ENCODE peak calls at places on chromosomes 3 and 15, in four cellular contexts. Y, I, R and B are unnamed samples.

GRCh38 chr3:37819591-37819990 is 42.1 kb upstream of the CTDSPL start:
- DNase-seq in Y (no peak), I (no peak), R (no peak), B (no peak)

GRCh38 chr3:179416681-179417080 is 34.6 kb downstream of the GNB4 start:
- DNase-seq in Y (no peak), I (no peak), R (no peak), B (no peak)

GRCh38 chr3:2303567-2303966 is 204.9 kb downstream of the CNTN4 start:
- DNase-seq in Y (no peak), I (peak; percentile 17), R (no peak), B (peak; percentile 45)

GRCh38 chr3:164222200-164222599 is 856.1 kb downstream of the SI start:
- DNase-seq in Y (no peak), I (no peak), R (no peak), B (no peak)

GRCh38 chr3:23404241-23404640 is 201.1 kb downstream of the UBE2E2 start:
- DNase-seq in Y (no peak), I (no peak), R (peak; percentile 7), B (no peak)

GRCh38 chr15:64247906-64248541 is 85.2 kb upstream of the PPIB start:
- DNase-seq in Y (no peak), I (peak; percentile 59), R (peak; percentile 91), B (peak; percentile 11)

GRCh38 chr15:28960979-28961378 is 75.2 kb downstream of the APBA2 start:
- DNase-seq in Y (peak; percentile 78), I (no peak), R (peak; percentile 96), B (no peak)

GRCh38 chr3:21894459-21895083 is 143.6 kb upstream of the ZNF385D start:
- DNase-seq in Y (no peak), I (peak; percentile 19), R (peak; percentile 27), B (peak; percentile 11)

GRCh38 chr3:26312826-26313225 is 309.7 kb upstream of the LRRC3B start:
- DNase-seq in Y (no peak), I (no peak), R (no peak), B (no peak)

GRCh38 chr3:17974206-17974841 is 231.9 kb upstream of the TBC1D5 start:
- DNase-seq in Y (no peak), I (no peak), R (peak; percentile 15), B (no peak)

GRCh38 chr15:67177750-67178149 is 76.7 kb downstream of the AAGAB start:
- DNase-seq in Y (no peak), I (peak; percentile 35), R (peak; percentile 61), B (no peak)

GRCh38 chr3:186220365-186220764 is 111.5 kb upstream of the ETV5 start:
- DNase-seq in Y (no peak), I (no peak), R (peak; percentile 61), B (no peak)

GRCh38 chr15:67196672-67197363 is 57.6 kb downstream of the AAGAB start:
- DNase-seq in Y (no peak), I (no peak), R (peak; percentile 84), B (no peak)

GRCh38 chr15:33135355-33135781 is 59.1 kb downstream of the FMN1 start:
- DNase-seq in Y (no peak), I (no peak), R (no peak), B (no peak)

GRCh38 chr3:78765671-78766485 is 1001.9 kb downstream of the ROBO1 start:
- DNase-seq in Y (no peak), I (no peak), R (no peak), B (no peak)

GRCh38 chr15:100596792-100597191 is 5.2 kb downstream of the LINS1 start:
- DNase-seq in Y (no peak), I (peak; percentile 95), R (no peak), B (no peak)

GRCh38 chr3:121748638-121749275 is 784 bp downstream of the GOLGB1 start:
- DNase-seq in Y (no peak), I (no peak), R (peak; percentile 65), B (peak; percentile 68)

GRCh38 chr3:48318831-48319512 is 14.5 kb downstream of the SPINK8 start:
- DNase-seq in Y (no peak), I (no peak), R (no peak), B (no peak)

GRCh38 chr3:33790091-33790490 is 8.3 kb upstream of the PDCD6IP start:
- DNase-seq in Y (no peak), I (no peak), R (peak; percentile 33), B (no peak)

GRCh38 chr3:44265815-44266214 is 24.1 kb downstream of the TOPAZ1 start:
- DNase-seq in Y (no peak), I (peak; percentile 8), R (no peak), B (no peak)

GRCh38 chr3:160225181-160226025 is at the start of gene C3orf80:
- DNase-seq in Y (peak; percentile 94), I (peak; percentile 83), R (peak; percentile 67), B (peak; percentile 87)

GRCh38 chr15:69119016-69119415 is 41.4 kb upstream of the GLCE start:
- DNase-seq in Y (no peak), I (no peak), R (no peak), B (no peak)

GRCh38 chr3:185161761-185162160 is 8.9 kb upstream of the C3orf70 start:
- DNase-seq in Y (no peak), I (no peak), R (no peak), B (no peak)

GRCh38 chr15:38176155-38176554 is 76.5 kb upstream of the SPRED1 start:
- DNase-seq in Y (no peak), I (no peak), R (peak; percentile 74), B (no peak)

GRCh38 chr3:139538733-139539132 is 809 bp downstream of the RBP1 start:
- DNase-seq in Y (no peak), I (no peak), R (no peak), B (no peak)

GRCh38 chr3:52253314-52254260 is 8.0 kb downstream of the PPM1M start:
- DNase-seq in Y (peak; percentile 96), I (peak; percentile 99), R (peak; percentile 27), B (peak; percentile 92)

GRCh38 chr15:34370129-34370528 is 3.1 kb upstream of the LPCAT4 start:
- DNase-seq in Y (no peak), I (no peak), R (no peak), B (no peak)

GRCh38 chr3:13539285-13539625 is 9.7 kb upstream of the FBLN2 start:
- DNase-seq in Y (peak; percentile 56), I (no peak), R (peak; percentile 86), B (no peak)

GRCh38 chr15:55998478-55998877 is 5.1 kb upstream of the NEDD4 start:
- DNase-seq in Y (no peak), I (no peak), R (peak; percentile 28), B (no peak)

GRCh38 chr3:10228248-10228950 is 19.9 kb upstream of the TATDN2 start:
- DNase-seq in Y (no peak), I (peak; percentile 90), R (peak; percentile 78), B (no peak)

GRCh38 chr3:102142379-102143058 is 292.3 kb upstream of the ZPLD1 start:
- DNase-seq in Y (no peak), I (no peak), R (no peak), B (no peak)

GRCh38 chr15:72227192-72227586 is 3.8 kb downstream of the PKM start:
- DNase-seq in Y (no peak), I (no peak), R (peak; percentile 93), B (peak; percentile 60)

GRCh38 chr3:38168151-38168987 is 3.0 kb downstream of the OXSR1 start:
- DNase-seq in Y (no peak), I (no peak), R (peak; percentile 89), B (no peak)

GRCh38 chr15:85831415-85832113 is 36.8 kb upstream of the KLHL25 start:
- DNase-seq in Y (peak; percentile 92), I (peak; percentile 68), R (peak; percentile 65), B (peak; percentile 40)

GRCh38 chr3:153553605-153553945 is 391.5 kb downstream of the RAP2B start:
- DNase-seq in Y (no peak), I (no peak), R (no peak), B (no peak)

GRCh38 chr3:151931171-151931570 is 57.7 kb downstream of the SUCNR1 start:
- DNase-seq in Y (no peak), I (no peak), R (peak; percentile 53), B (no peak)